ENCODE peak calls at places on chromosome 14, in five cellular contexts. O, S, F, K and J are unnamed samples.

GRCh38 chr14:36510078-36510799 is 9.8 kb downstream of the NKX2-1 start:
- DNase-seq in O (no peak), S (no peak), F (no peak), K (no peak), J (no peak)

GRCh38 chr14:98008381-98009113 is 1211.4 kb downstream of the VRK1 start:
- DNase-seq in O (no peak), S (no peak), F (no peak), K (no peak), J (no peak)

GRCh38 chr14:59018978-59019377 is 169.5 kb upstream of the DAAM1 start:
- DNase-seq in O (no peak), S (no peak), F (no peak), K (no peak), J (peak; percentile 4)

GRCh38 chr14:90275820-90276219 is 19.5 kb downstream of the PSMC1 start:
- DNase-seq in O (no peak), S (no peak), F (no peak), K (peak; percentile 26), J (no peak)

GRCh38 chr14:90871605-90872233 is 55.5 kb upstream of the TTC7B start:
- DNase-seq in O (no peak), S (no peak), F (no peak), K (peak; percentile 30), J (peak; percentile 18)

GRCh38 chr14:44565968-44566367 is 58.9 kb upstream of the FSCB start:
- DNase-seq in O (no peak), S (no peak), F (no peak), K (no peak), J (no peak)

GRCh38 chr14:105861985-105862465 is 335.6 kb downstream of the TMEM121 start:
- DNase-seq in O (no peak), S (no peak), F (no peak), K (no peak), J (peak; percentile 57)

GRCh38 chr14:98692832-98693231 is 579.2 kb downstream of the BCL11B start:
- DNase-seq in O (no peak), S (no peak), F (no peak), K (no peak), J (no peak)

GRCh38 chr14:35480119-35480769 is 53.7 kb upstream of the INSM2 start:
- DNase-seq in O (no peak), S (no peak), F (no peak), K (no peak), J (no peak)

GRCh38 chr14:87896393-87897380 is 96.3 kb downstream of the GALC start:
- DNase-seq in O (peak; percentile 18), S (peak; percentile 41), F (peak; percentile 41), K (peak; percentile 46), J (peak; percentile 53)

DNA sequence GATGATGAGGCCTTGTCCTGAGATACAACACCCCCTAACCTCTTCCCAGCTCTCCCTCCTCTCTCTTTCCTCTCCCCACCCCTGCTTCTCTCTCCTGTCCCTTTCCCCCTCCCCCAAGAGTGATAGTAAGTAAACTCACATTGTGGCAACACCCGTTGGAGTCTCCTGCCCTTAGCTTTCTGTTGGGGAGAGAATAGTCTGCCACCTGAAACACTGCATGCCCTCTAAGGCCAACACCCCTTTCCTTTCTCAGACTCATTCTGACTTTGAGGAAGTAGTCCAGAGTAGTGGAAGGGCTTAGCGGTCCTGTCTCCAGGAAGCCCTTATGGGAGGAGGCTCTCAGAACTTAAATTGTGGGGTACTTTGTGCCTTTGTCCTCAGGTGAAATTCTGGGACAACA is 95.2 kb downstream of the PRKCH start:
- DNase-seq in O (no peak), S (no peak), F (no peak), K (peak; percentile 27), J (no peak)
- H3K4me3 ChIP-seq in O (no peak overlapping the region), S (no peak overlapping the region), F (no peak overlapping the region), K (no peak overlapping the region), J (no peak overlapping the region)

DNA sequence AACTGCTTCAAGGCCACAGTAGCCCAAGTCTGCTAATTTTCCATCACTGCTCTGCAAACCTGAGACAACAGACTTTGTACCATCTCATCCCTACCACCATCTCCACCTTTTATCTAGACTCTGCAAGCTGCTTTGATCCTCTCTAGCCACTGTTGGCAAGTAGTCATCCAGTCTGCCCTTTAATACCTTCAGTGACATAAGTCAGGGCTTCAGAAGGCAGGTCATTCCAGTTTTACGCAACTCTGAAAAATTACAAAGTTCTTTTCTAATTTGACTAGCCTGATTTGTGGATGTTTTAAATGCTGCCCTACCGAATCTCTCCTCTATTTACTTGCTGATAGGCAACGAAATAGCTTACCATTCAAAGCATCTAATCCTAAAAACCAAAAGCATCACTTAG is 2.8 kb downstream of the FERMT2 start:
- DNase-seq in O (no peak), S (peak; percentile 89), F (no peak), K (no peak), J (no peak)
- TF ChIP-seq POLR2A in O (no peak), S (no peak), F (no peak), K (no peak), J (no peak)

DNA sequence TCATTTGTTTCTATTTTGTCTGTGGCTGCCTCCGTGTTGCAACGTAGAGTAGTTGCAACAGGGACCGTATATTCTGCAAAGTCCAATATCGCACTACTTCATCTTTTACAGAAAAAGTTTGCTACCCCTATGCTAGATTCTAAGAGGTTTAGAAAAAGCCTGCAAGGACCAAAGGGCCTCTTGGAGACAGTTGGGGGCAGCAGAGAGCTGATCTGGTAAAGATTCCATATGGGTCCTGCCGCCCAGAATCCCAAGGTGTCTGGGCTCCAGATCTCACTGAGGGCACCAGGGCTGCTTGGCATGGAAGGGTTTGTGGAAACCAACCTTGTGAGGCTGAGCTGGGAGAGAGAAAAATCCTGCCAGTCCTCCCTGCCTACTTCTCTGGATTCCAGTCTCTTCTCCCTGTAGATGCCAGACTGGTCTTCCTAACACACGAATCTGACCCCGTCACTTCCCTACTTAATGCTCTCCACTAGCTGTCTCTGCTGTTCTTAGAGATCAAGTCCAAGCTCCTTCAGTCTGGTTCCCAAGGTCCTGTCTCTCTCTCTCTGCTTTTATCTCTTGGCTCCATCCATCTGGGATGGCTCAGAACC is 74.6 kb downstream of the GLRX5 start:
- DNase-seq in O (no peak), S (peak; percentile 39), F (peak; percentile 15), K (peak; percentile 29), J (peak; percentile 50)
- TF ChIP-seq MYC in O (no peak), S (no peak), F (no peak), K (no peak), J (no peak)

GRCh38 chr14:93962701-93963601 is 13.4 kb downstream of the ASB2 start:
- DNase-seq in O (no peak), S (no peak), F (no peak), K (no peak), J (peak; percentile 73)
- H3K4me3 ChIP-seq in O (no peak overlapping the region), S (no peak overlapping the region), F (no peak overlapping the region), K (no peak overlapping the region), J (no peak overlapping the region)

GRCh38 chr14:68402525-68403101 is 390.3 kb downstream of the ZFP36L1 start:
- DNase-seq in O (no peak), S (no peak), F (no peak), K (no peak), J (no peak)
- TF ChIP-seq POLR2A in O (no peak), S (no peak), F (no peak), K (no peak), J (no peak)